ENCODE peak calls at places on chromosome 1, in ten cellular contexts. One of them, this sample, is unnamed.

GRCh38 chr1:16727190-16728111 is 12.9 kb upstream of the RNU1-4 start:
- DNase-seq in IMR-90: peak
- DNase-seq in foreskin fibroblast: peak
- DNase-seq in GM23338: peak
- DNase-seq in AG09309: no peak
- DNase-seq in A549: peak
- DNase-seq in neural progenitor cell: peak
- DNase-seq in fibroblast of pulmonary artery: peak
- DNase-seq in AG10803: peak
- DNase-seq in heart right ventricle: peak
- DNase-seq in this sample: peak

GRCh38 chr1:78676347-78676982 is 26.8 kb downstream of the IFI44 start:
- DNase-seq in IMR-90: peak
- DNase-seq in foreskin fibroblast: peak
- DNase-seq in GM23338: peak
- DNase-seq in AG09309: peak
- DNase-seq in A549: peak
- DNase-seq in neural progenitor cell: peak
- DNase-seq in fibroblast of pulmonary artery: peak
- DNase-seq in AG10803: peak
- DNase-seq in heart right ventricle: no peak
- DNase-seq in this sample: peak

GRCh38 chr1:155218854-155219591 is 10.5 kb downstream of the MTX1 start:
- DNase-seq in IMR-90: peak
- DNase-seq in foreskin fibroblast: peak
- DNase-seq in GM23338: peak
- DNase-seq in AG09309: no peak
- DNase-seq in A549: no peak
- DNase-seq in neural progenitor cell: peak
- DNase-seq in fibroblast of pulmonary artery: peak
- DNase-seq in AG10803: peak
- DNase-seq in heart right ventricle: no peak
- DNase-seq in this sample: peak

GRCh38 chr1:101769520-101769919 is 227.2 kb downstream of the OLFM3 start:
- DNase-seq in IMR-90: peak
- DNase-seq in foreskin fibroblast: peak
- DNase-seq in GM23338: peak
- DNase-seq in AG09309: no peak
- DNase-seq in A549: no peak
- DNase-seq in neural progenitor cell: peak
- DNase-seq in fibroblast of pulmonary artery: peak
- DNase-seq in AG10803: no peak
- DNase-seq in heart right ventricle: no peak
- DNase-seq in this sample: no peak

GRCh38 chr1:157132111-157132510 is 6.1 kb downstream of the ETV3 start:
- DNase-seq in IMR-90: no peak
- DNase-seq in foreskin fibroblast: no peak
- DNase-seq in GM23338: no peak
- DNase-seq in AG09309: no peak
- DNase-seq in A549: no peak
- DNase-seq in neural progenitor cell: no peak
- DNase-seq in fibroblast of pulmonary artery: no peak
- DNase-seq in AG10803: no peak
- DNase-seq in heart right ventricle: no peak
- DNase-seq in this sample: no peak

GRCh38 chr1:17070163-17070525 is 16.3 kb upstream of the SDHB start:
- DNase-seq in IMR-90: no peak
- DNase-seq in foreskin fibroblast: no peak
- DNase-seq in GM23338: no peak
- DNase-seq in AG09309: no peak
- DNase-seq in A549: no peak
- DNase-seq in neural progenitor cell: no peak
- DNase-seq in fibroblast of pulmonary artery: no peak
- DNase-seq in AG10803: no peak
- DNase-seq in heart right ventricle: no peak
- DNase-seq in this sample: no peak

GRCh38 chr1:245933431-245934042 is 573.5 kb downstream of the SMYD3 start:
- DNase-seq in IMR-90: no peak
- DNase-seq in foreskin fibroblast: no peak
- DNase-seq in GM23338: peak
- DNase-seq in AG09309: no peak
- DNase-seq in A549: no peak
- DNase-seq in neural progenitor cell: no peak
- DNase-seq in fibroblast of pulmonary artery: no peak
- DNase-seq in AG10803: no peak
- DNase-seq in heart right ventricle: no peak
- DNase-seq in this sample: no peak

GRCh38 chr1:55288245-55288644 is 73.1 kb upstream of the USP24 start:
- DNase-seq in IMR-90: no peak
- DNase-seq in foreskin fibroblast: no peak
- DNase-seq in GM23338: no peak
- DNase-seq in AG09309: no peak
- DNase-seq in A549: no peak
- DNase-seq in neural progenitor cell: no peak
- DNase-seq in fibroblast of pulmonary artery: no peak
- DNase-seq in AG10803: peak
- DNase-seq in heart right ventricle: no peak
- DNase-seq in this sample: no peak

GRCh38 chr1:83796409-83796808 is 202.5 kb downstream of the TTLL7 start:
- DNase-seq in IMR-90: no peak
- DNase-seq in foreskin fibroblast: peak
- DNase-seq in GM23338: peak
- DNase-seq in AG09309: peak
- DNase-seq in A549: no peak
- DNase-seq in neural progenitor cell: no peak
- DNase-seq in fibroblast of pulmonary artery: no peak
- DNase-seq in AG10803: peak
- DNase-seq in heart right ventricle: no peak
- DNase-seq in this sample: no peak

GRCh38 chr1:168341576-168341975 is 60.9 kb downstream of the TBX19 start:
- DNase-seq in IMR-90: peak
- DNase-seq in foreskin fibroblast: peak
- DNase-seq in GM23338: no peak
- DNase-seq in AG09309: peak
- DNase-seq in A549: no peak
- DNase-seq in neural progenitor cell: no peak
- DNase-seq in fibroblast of pulmonary artery: peak
- DNase-seq in AG10803: peak
- DNase-seq in heart right ventricle: no peak
- DNase-seq in this sample: peak

GRCh38 chr1:228975238-228975929 is 240.1 kb downstream of the RHOU start:
- DNase-seq in IMR-90: no peak
- DNase-seq in foreskin fibroblast: no peak
- DNase-seq in GM23338: no peak
- DNase-seq in AG09309: no peak
- DNase-seq in A549: no peak
- DNase-seq in neural progenitor cell: no peak
- DNase-seq in fibroblast of pulmonary artery: no peak
- DNase-seq in AG10803: no peak
- DNase-seq in heart right ventricle: no peak
- DNase-seq in this sample: no peak

GRCh38 chr1:63487336-63488065 is 35.5 kb downstream of the ITGB3BP start:
- DNase-seq in IMR-90: peak
- DNase-seq in foreskin fibroblast: peak
- DNase-seq in GM23338: no peak
- DNase-seq in AG09309: no peak
- DNase-seq in A549: no peak
- DNase-seq in neural progenitor cell: no peak
- DNase-seq in fibroblast of pulmonary artery: peak
- DNase-seq in AG10803: no peak
- DNase-seq in heart right ventricle: no peak
- DNase-seq in this sample: peak

GRCh38 chr1:204975568-204976235 is 67.3 kb upstream of the CNTN2 start:
- DNase-seq in IMR-90: peak
- DNase-seq in foreskin fibroblast: peak
- DNase-seq in GM23338: peak
- DNase-seq in AG09309: no peak
- DNase-seq in A549: peak
- DNase-seq in neural progenitor cell: peak
- DNase-seq in fibroblast of pulmonary artery: peak
- DNase-seq in AG10803: peak
- DNase-seq in heart right ventricle: no peak
- DNase-seq in this sample: peak

GRCh38 chr1:44721521-44722361 is 9.2 kb downstream of the RNU5D-1 start:
- DNase-seq in IMR-90: peak
- DNase-seq in foreskin fibroblast: peak
- DNase-seq in GM23338: peak
- DNase-seq in AG09309: peak
- DNase-seq in A549: peak
- DNase-seq in neural progenitor cell: no peak
- DNase-seq in fibroblast of pulmonary artery: peak
- DNase-seq in AG10803: peak
- DNase-seq in heart right ventricle: no peak
- DNase-seq in this sample: peak
- H3K4me3 ChIP-seq in IMR-90: no peak
- H3K4me3 ChIP-seq in foreskin fibroblast: no peak
- H3K4me3 ChIP-seq in GM23338: no peak
- H3K4me3 ChIP-seq in AG09309: no peak
- H3K4me3 ChIP-seq in A549: no peak
- H3K4me3 ChIP-seq in neural progenitor cell: no peak
- H3K4me3 ChIP-seq in fibroblast of pulmonary artery: no peak
- H3K4me3 ChIP-seq in AG10803: no peak
- H3K4me3 ChIP-seq in heart right ventricle: no peak
- H3K4me3 ChIP-seq in this sample: no peak

GRCh38 chr1:165869343-165869742 is 41.9 kb downstream of the UCK2 start:
- DNase-seq in IMR-90: no peak
- DNase-seq in foreskin fibroblast: no peak
- DNase-seq in GM23338: peak
- DNase-seq in AG09309: no peak
- DNase-seq in A549: no peak
- DNase-seq in neural progenitor cell: no peak
- DNase-seq in fibroblast of pulmonary artery: peak
- DNase-seq in AG10803: no peak
- DNase-seq in heart right ventricle: no peak
- DNase-seq in this sample: no peak
- TF ChIP-seq CTCF in IMR-90: peak
- TF ChIP-seq CTCF in foreskin fibroblast: no peak
- TF ChIP-seq CTCF in GM23338: no peak
- TF ChIP-seq CTCF in AG09309: peak
- TF ChIP-seq CTCF in A549: no peak
- TF ChIP-seq CTCF in neural progenitor cell: peak
- TF ChIP-seq CTCF in fibroblast of pulmonary artery: peak
- TF ChIP-seq CTCF in AG10803: peak
- TF ChIP-seq CTCF in heart right ventricle: no peak
- TF ChIP-seq CTCF in this sample: peak

GRCh38 chr1:198166900-198167299 is 10.1 kb downstream of the NEK7 start:
- DNase-seq in IMR-90: no peak
- DNase-seq in foreskin fibroblast: no peak
- DNase-seq in GM23338: no peak
- DNase-seq in AG09309: no peak
- DNase-seq in A549: no peak
- DNase-seq in neural progenitor cell: no peak
- DNase-seq in fibroblast of pulmonary artery: no peak
- DNase-seq in AG10803: no peak
- DNase-seq in heart right ventricle: no peak
- DNase-seq in this sample: no peak

GRCh38 chr1:198169704-198170103 is 12.9 kb downstream of the NEK7 start:
- DNase-seq in IMR-90: no peak
- DNase-seq in foreskin fibroblast: no peak
- DNase-seq in GM23338: no peak
- DNase-seq in AG09309: no peak
- DNase-seq in A549: no peak
- DNase-seq in neural progenitor cell: no peak
- DNase-seq in fibroblast of pulmonary artery: peak
- DNase-seq in AG10803: no peak
- DNase-seq in heart right ventricle: no peak
- DNase-seq in this sample: no peak

GRCh38 chr1:198168180-198168579 is 11.4 kb downstream of the NEK7 start:
- DNase-seq in IMR-90: peak
- DNase-seq in foreskin fibroblast: no peak
- DNase-seq in GM23338: no peak
- DNase-seq in AG09309: no peak
- DNase-seq in A549: no peak
- DNase-seq in neural progenitor cell: no peak
- DNase-seq in fibroblast of pulmonary artery: peak
- DNase-seq in AG10803: peak
- DNase-seq in heart right ventricle: no peak
- DNase-seq in this sample: peak

GRCh38 chr1:198167436-198167934 is 10.7 kb downstream of the NEK7 start:
- DNase-seq in IMR-90: peak
- DNase-seq in foreskin fibroblast: peak
- DNase-seq in GM23338: no peak
- DNase-seq in AG09309: no peak
- DNase-seq in A549: no peak
- DNase-seq in neural progenitor cell: no peak
- DNase-seq in fibroblast of pulmonary artery: peak
- DNase-seq in AG10803: no peak
- DNase-seq in heart right ventricle: no peak
- DNase-seq in this sample: peak

DNA sequence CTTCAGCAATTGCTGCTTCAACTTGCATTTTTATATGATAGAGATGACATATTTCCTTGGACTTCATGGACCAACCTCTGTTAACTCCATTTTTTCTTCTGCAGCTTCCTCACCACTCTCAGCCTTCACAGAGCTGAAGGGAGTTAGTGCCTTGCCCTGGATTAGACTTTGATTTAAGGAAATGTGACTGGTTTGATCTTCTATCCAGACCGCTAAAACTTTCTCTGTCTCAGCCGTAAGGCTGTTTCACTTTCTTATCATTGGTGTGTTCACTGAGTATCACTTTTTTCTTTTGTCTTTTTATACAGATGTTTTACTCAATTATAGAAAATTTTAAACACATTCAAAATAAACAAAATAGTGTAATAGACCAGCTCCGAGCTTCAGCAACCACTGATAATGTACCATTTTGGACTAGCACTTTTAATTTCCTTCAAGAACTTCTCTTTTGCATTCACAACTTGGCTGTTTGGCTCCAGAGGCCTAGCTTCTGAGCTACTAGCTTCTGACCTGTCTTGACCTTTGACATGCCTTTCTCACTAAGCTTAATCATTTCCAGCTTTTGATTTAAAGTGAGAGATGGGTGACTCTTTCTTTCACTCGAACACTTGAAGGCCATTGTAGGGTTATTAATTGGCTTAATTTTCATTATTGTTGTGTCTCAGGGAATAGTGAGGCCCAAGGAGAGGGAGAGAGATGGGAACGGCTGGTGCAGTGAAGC is 9.3 kb downstream of the NEK7 start:
- DNase-seq in IMR-90: no peak
- DNase-seq in foreskin fibroblast: peak
- DNase-seq in GM23338: no peak
- DNase-seq in AG09309: no peak
- DNase-seq in A549: no peak
- DNase-seq in neural progenitor cell: peak
- DNase-seq in fibroblast of pulmonary artery: no peak
- DNase-seq in AG10803: no peak
- DNase-seq in heart right ventricle: no peak
- DNase-seq in this sample: no peak
- H3K4me3 ChIP-seq in IMR-90: no peak
- H3K4me3 ChIP-seq in foreskin fibroblast: no peak
- H3K4me3 ChIP-seq in GM23338: no peak
- H3K4me3 ChIP-seq in AG09309: no peak
- H3K4me3 ChIP-seq in A549: no peak
- H3K4me3 ChIP-seq in neural progenitor cell: no peak
- H3K4me3 ChIP-seq in fibroblast of pulmonary artery: no peak
- H3K4me3 ChIP-seq in AG10803: no peak
- H3K4me3 ChIP-seq in heart right ventricle: no peak
- H3K4me3 ChIP-seq in this sample: no peak

GRCh38 chr1:13710097-13710496 is 10.1 kb downstream of the PRDM2 start:
- DNase-seq in IMR-90: no peak
- DNase-seq in foreskin fibroblast: no peak
- DNase-seq in GM23338: no peak
- DNase-seq in AG09309: no peak
- DNase-seq in A549: no peak
- DNase-seq in neural progenitor cell: no peak
- DNase-seq in fibroblast of pulmonary artery: no peak
- DNase-seq in AG10803: no peak
- DNase-seq in heart right ventricle: no peak
- DNase-seq in this sample: no peak

GRCh38 chr1:13714851-13715250 is 14.9 kb downstream of the PRDM2 start:
- DNase-seq in IMR-90: no peak
- DNase-seq in foreskin fibroblast: peak
- DNase-seq in GM23338: peak
- DNase-seq in AG09309: no peak
- DNase-seq in A549: no peak
- DNase-seq in neural progenitor cell: no peak
- DNase-seq in fibroblast of pulmonary artery: no peak
- DNase-seq in AG10803: peak
- DNase-seq in heart right ventricle: no peak
- DNase-seq in this sample: no peak
- TF ChIP-seq CTCF in IMR-90: peak
- TF ChIP-seq CTCF in foreskin fibroblast: peak
- TF ChIP-seq CTCF in GM23338: peak
- TF ChIP-seq CTCF in AG09309: no peak
- TF ChIP-seq CTCF in A549: no peak
- TF ChIP-seq CTCF in neural progenitor cell: peak
- TF ChIP-seq CTCF in fibroblast of pulmonary artery: peak
- TF ChIP-seq CTCF in AG10803: peak
- TF ChIP-seq CTCF in heart right ventricle: peak
- TF ChIP-seq CTCF in this sample: peak